ENCODE peak calls at places on chromosomes 16 and 17, in six cellular contexts. One of them, this sample, is unnamed.

GRCh38 chr17:6938637-6939036 is 57.2 kb upstream of the ALOX12 start:
- DNase-seq in GM04504: no peak
- DNase-seq in ELR: no peak
- DNase-seq in progenitor cell of endocrine pancreas: no peak
- DNase-seq in Caco-2: no peak
- DNase-seq in RPMI7951: no peak
- DNase-seq in this sample: no peak

GRCh38 chr16:10619271-10619849 is 39.0 kb upstream of the EMP2 start:
- DNase-seq in GM04504: no peak
- DNase-seq in ELR: peak; percentile 8
- DNase-seq in progenitor cell of endocrine pancreas: no peak
- DNase-seq in Caco-2: no peak
- DNase-seq in RPMI7951: no peak
- DNase-seq in this sample: no peak

GRCh38 chr17:74368341-74369152 is 1.2 kb downstream of the GPR142 start:
- DNase-seq in GM04504: peak; percentile 16
- DNase-seq in ELR: peak; percentile 49
- DNase-seq in progenitor cell of endocrine pancreas: peak; percentile 62
- DNase-seq in Caco-2: peak; percentile 75
- DNase-seq in RPMI7951: peak; percentile 51
- DNase-seq in this sample: peak; percentile 32

GRCh38 chr17:62713096-62713870 is 85.8 kb downstream of the MRC2 start:
- DNase-seq in GM04504: no peak
- DNase-seq in ELR: no peak
- DNase-seq in progenitor cell of endocrine pancreas: no peak
- DNase-seq in Caco-2: no peak
- DNase-seq in RPMI7951: no peak
- DNase-seq in this sample: no peak

GRCh38 chr17:68785565-68786486 is 169.4 kb downstream of the ABCA8 start:
- DNase-seq in GM04504: no peak
- DNase-seq in ELR: no peak
- DNase-seq in progenitor cell of endocrine pancreas: no peak
- DNase-seq in Caco-2: no peak
- DNase-seq in RPMI7951: no peak
- DNase-seq in this sample: no peak

GRCh38 chr17:68169840-68170239 is 78.0 kb upstream of the AMZ2 start:
- DNase-seq in GM04504: no peak
- DNase-seq in ELR: no peak
- DNase-seq in progenitor cell of endocrine pancreas: no peak
- DNase-seq in Caco-2: no peak
- DNase-seq in RPMI7951: no peak
- DNase-seq in this sample: no peak

GRCh38 chr16:56915311-56916105 is 16.4 kb upstream of the HERPUD1 start:
- DNase-seq in GM04504: no peak
- DNase-seq in ELR: no peak
- DNase-seq in progenitor cell of endocrine pancreas: no peak
- DNase-seq in Caco-2: no peak
- DNase-seq in RPMI7951: no peak
- DNase-seq in this sample: no peak

GRCh38 chr17:35284955-35285354 is 42.1 kb downstream of the SLFN5 start:
- DNase-seq in GM04504: no peak
- DNase-seq in ELR: no peak
- DNase-seq in progenitor cell of endocrine pancreas: no peak
- DNase-seq in Caco-2: no peak
- DNase-seq in RPMI7951: no peak
- DNase-seq in this sample: no peak

GRCh38 chr17:17153709-17154108 is 52.4 kb downstream of the PLD6 start:
- DNase-seq in GM04504: no peak
- DNase-seq in ELR: no peak
- DNase-seq in progenitor cell of endocrine pancreas: no peak
- DNase-seq in Caco-2: no peak
- DNase-seq in RPMI7951: no peak
- DNase-seq in this sample: no peak

GRCh38 chr17:40980594-40980993 is 3.5 kb downstream of the KRT40 start:
- DNase-seq in GM04504: peak; percentile 20
- DNase-seq in ELR: no peak
- DNase-seq in progenitor cell of endocrine pancreas: no peak
- DNase-seq in Caco-2: no peak
- DNase-seq in RPMI7951: peak; percentile 23
- DNase-seq in this sample: no peak